ENCODE peak calls at places on chromosomes 13 and 19, in nine cellular contexts. N, X, B, Y, T, F, D, K and W are unnamed samples.

GRCh38 chr13:73254827-73255226 is 196.0 kb downstream of the KLF5 start:
- DNase-seq in N (no peak), X (no peak), B (no peak), Y (no peak), T (no peak), F (no peak), D (no peak), K (no peak), W (no peak)

GRCh38 chr13:75685239-75685697 is 49.1 kb downstream of the LMO7 start:
- DNase-seq in N (peak; percentile 72), X (no peak), B (no peak), Y (no peak), T (peak; percentile 91), F (no peak), D (no peak), K (no peak), W (no peak)

GRCh38 chr13:80562423-80562822 is 221.5 kb upstream of the SPRY2 start:
- DNase-seq in N (no peak), X (no peak), B (no peak), Y (no peak), T (no peak), F (no peak), D (no peak), K (no peak), W (no peak)

GRCh38 chr19:50759886-50760285 is 10.4 kb upstream of the GPR32 start:
- DNase-seq in N (no peak), X (peak; percentile 81), B (no peak), Y (peak; percentile 15), T (peak; percentile 32), F (no peak), D (no peak), K (no peak), W (no peak)

GRCh38 chr13:40319699-40320586 is 346.5 kb downstream of the FOXO1 start:
- DNase-seq in N (no peak), X (no peak), B (no peak), Y (peak; percentile 8), T (no peak), F (no peak), D (peak; percentile 18), K (no peak), W (no peak)

GRCh38 chr19:49667473-49667872 is 1.7 kb downstream of the BCL2L12 start:
- DNase-seq in N (no peak), X (no peak), B (no peak), Y (no peak), T (no peak), F (no peak), D (no peak), K (no peak), W (no peak)

GRCh38 chr19:30071871-30072270 is 129.8 kb downstream of the URI1 start:
- DNase-seq in N (no peak), X (no peak), B (peak; percentile 10), Y (no peak), T (no peak), F (no peak), D (no peak), K (no peak), W (no peak)

GRCh38 chr13:85108356-85108755 is 690.9 kb downstream of the SLITRK6 start:
- DNase-seq in N (no peak), X (no peak), B (no peak), Y (peak; percentile 29), T (no peak), F (no peak), D (no peak), K (no peak), W (no peak)

GRCh38 chr13:94967183-94968039 is 255.1 kb upstream of the SOX21 start:
- DNase-seq in N (no peak), X (no peak), B (no peak), Y (no peak), T (no peak), F (no peak), D (no peak), K (no peak), W (no peak)

GRCh38 chr13:32984857-32985626 is 31.2 kb upstream of the KL start:
- DNase-seq in N (peak; percentile 24), X (no peak), B (no peak), Y (peak; percentile 26), T (peak; percentile 58), F (no peak), D (no peak), K (no peak), W (no peak)

GRCh38 chr13:32986552-32986951 is 29.7 kb upstream of the KL start:
- DNase-seq in N (no peak), X (no peak), B (no peak), Y (no peak), T (no peak), F (no peak), D (no peak), K (no peak), W (no peak)

GRCh38 chr13:32987462-32987861 is 28.8 kb upstream of the KL start:
- DNase-seq in N (no peak), X (no peak), B (no peak), Y (no peak), T (no peak), F (no peak), D (no peak), K (no peak), W (no peak)

GRCh38 chr13:32978278-32978677 is 37.9 kb upstream of the KL start:
- DNase-seq in N (no peak), X (no peak), B (no peak), Y (no peak), T (no peak), F (no peak), D (no peak), K (no peak), W (no peak)

DNA sequence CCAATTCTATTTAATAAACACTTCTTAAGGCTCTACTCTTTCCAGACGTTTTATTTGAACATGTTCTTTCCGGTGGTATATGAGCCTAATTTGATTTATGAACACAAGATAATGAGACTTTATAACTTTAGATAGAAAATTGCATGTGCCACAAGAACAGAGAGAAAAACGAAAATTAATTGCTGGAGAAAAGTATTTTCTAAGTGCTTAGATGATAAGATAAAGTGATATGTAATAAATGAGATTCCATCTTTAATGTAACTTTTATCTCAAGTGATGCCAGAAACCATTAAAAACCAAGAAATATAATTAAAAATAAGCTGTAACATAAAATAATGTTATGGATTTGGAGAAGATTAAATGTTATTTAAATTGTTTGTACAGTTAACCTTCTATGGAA is 33.2 kb upstream of the KL start:
- DNase-seq in N (no peak), X (no peak), B (no peak), Y (no peak), T (no peak), F (no peak), D (no peak), K (no peak), W (no peak)
- H3K27ac ChIP-seq in N (no peak overlapping the region), X (no peak overlapping the region), B (no peak overlapping the region), Y (no peak overlapping the region), T (no peak overlapping the region), F (no peak overlapping the region), D (no peak overlapping the region), K (no peak overlapping the region), W (no peak overlapping the region)

GRCh38 chr19:15378529-15379082 is 981 bp downstream of the AKAP8 start:
- DNase-seq in N (no peak), X (peak; percentile 90), B (peak; percentile 53), Y (peak; percentile 55), T (peak; percentile 41), F (no peak), D (peak; percentile 68), K (peak; percentile 35), W (no peak)

GRCh38 chr19:15379083-15379995 is at the start of gene AKAP8:
- DNase-seq in N (peak; percentile 96), X (peak; percentile 99), B (peak; percentile 98), Y (peak; percentile 100), T (peak; percentile 98), F (peak; percentile 97), D (peak; percentile 99), K (peak; percentile 96), W (peak; percentile 90)

GRCh38 chr19:15379996-15380647 is 535 bp upstream of the AKAP8 start:
- DNase-seq in N (no peak), X (no peak), B (no peak), Y (peak; percentile 49), T (peak; percentile 11), F (no peak), D (peak; percentile 71), K (no peak), W (no peak)

GRCh38 chr19:15381864-15382263 is 2.3 kb upstream of the AKAP8 start:
- DNase-seq in N (no peak), X (no peak), B (no peak), Y (no peak), T (no peak), F (no peak), D (no peak), K (no peak), W (no peak)

GRCh38 chr19:15381429-15381828 is 1.8 kb upstream of the AKAP8 start:
- DNase-seq in N (no peak), X (no peak), B (no peak), Y (no peak), T (no peak), F (no peak), D (no peak), K (no peak), W (no peak)
- H3K27ac ChIP-seq in N (peak overlapping the region; percentile 21), X (peak overlapping the region; percentile 43), B (no peak overlapping the region), Y (no peak overlapping the region), T (no peak overlapping the region), F (peak overlapping the region; percentile 6), D (no peak overlapping the region), K (no peak overlapping the region), W (no peak overlapping the region)

DNA sequence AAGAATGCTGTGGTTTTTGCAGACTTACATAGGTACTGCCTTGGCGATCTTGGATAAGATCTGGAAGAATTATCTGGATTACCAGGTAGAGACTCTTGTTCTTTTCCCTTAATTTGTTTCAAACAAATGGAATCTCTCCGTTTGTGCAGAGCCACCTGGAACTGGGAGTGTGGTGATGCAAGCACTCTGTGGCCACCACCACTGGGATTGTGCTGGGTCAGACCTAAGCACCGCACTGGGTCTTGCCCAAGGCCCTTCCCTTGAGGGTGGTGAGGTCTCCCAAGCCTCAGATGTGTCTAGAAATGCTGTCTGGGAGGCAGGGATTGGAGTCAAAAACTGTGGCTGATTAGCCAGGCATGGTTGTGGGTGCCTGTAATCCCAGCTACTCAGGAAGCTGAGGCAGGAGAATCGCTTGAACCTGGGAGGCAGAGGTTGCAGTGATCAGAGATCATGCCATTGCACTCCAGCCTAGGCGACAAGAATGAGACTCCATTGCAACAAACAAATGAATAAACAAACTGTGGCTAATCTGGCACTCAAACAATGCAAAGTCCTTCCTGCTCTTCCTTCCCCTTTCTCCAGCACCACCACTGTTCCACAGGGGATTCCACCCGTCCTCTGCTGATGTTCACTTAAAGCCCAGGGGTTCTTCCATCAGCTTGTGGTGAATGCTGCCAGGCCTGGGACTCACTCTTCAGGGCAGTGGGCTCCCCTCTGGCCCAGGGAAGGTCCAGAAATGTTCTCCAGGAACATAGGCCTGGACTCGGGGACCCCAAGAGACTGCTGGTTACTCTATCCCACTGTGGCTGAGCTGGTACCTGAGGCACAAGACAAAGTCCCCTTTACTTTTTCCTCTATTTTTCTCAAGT is 10.8 kb upstream of the CEACAM1 start:
- DNase-seq in N (no peak), X (no peak), B (no peak), Y (no peak), T (no peak), F (no peak), D (no peak), K (no peak), W (no peak)
- H3K27ac ChIP-seq in N (no peak overlapping the region), X (no peak overlapping the region), B (no peak overlapping the region), Y (no peak overlapping the region), T (no peak overlapping the region), F (no peak overlapping the region), D (no peak overlapping the region), K (no peak overlapping the region), W (no peak overlapping the region)

DNA sequence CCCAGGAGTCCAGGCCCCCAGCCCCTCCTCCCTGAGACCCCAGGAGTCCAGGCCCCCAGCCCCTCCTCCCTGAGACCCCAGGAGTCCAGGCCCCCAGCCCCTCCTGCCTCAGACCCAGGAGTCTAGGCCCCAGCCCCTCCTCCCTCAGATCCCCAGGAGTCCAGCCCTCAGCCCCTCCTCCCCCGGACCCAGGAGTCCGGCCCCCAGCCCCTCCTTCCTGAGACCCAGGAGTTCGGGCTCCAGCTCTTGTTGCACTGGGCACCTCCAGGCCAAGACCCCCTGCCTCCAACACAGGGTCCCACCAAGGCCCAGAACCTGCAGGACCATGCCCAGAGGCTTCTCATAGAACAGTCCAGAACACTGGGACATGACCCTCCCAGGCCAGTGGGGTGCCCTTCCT is 3.8 kb downstream of the ERCC1 start:
- DNase-seq in N (no peak), X (no peak), B (no peak), Y (no peak), T (no peak), F (no peak), D (no peak), K (no peak), W (no peak)
- H3K27ac ChIP-seq in N (no peak overlapping the region), X (peak overlapping the region; percentile 87), B (no peak overlapping the region), Y (peak overlapping the region; percentile 100), T (no peak overlapping the region), F (no peak overlapping the region), D (no peak overlapping the region), K (no peak overlapping the region), W (no peak overlapping the region)